ENCODE peak calls at places on chromosome 3, in ten cellular contexts. Q is psoas muscle; X is neural progenitor cell; E is CD8-positive, alpha-beta memory T cell; J is cardiac muscle cell; Y is stomach; R is CD8-positive, alpha-beta T cell; M is tibial artery; P is OCI-LY7; F is esophagus squamous epithelium. A is an unnamed sample. For H3K4me1, the result is how much of the 10 kb centered on the place peaks cover.

GRCh38 chr3:127486337-127486944 is 104.1 kb downstream of the TPRA1 start:
- DNase-seq in R (no peak), X (no peak), M (no peak), Q (no peak), E (no peak), P (no peak), Y (peak), F (no peak), J (no peak), A (peak)

GRCh38 chr3:100665230-100665629 is 44.1 kb upstream of the TFG start:
- DNase-seq in E (no peak), X (no peak), F (no peak), Q (no peak), J (peak), Y (no peak), M (no peak), P (no peak), R (no peak), A (no peak)

GRCh38 chr3:188594137-188594536 is 440.2 kb downstream of the LPP start:
- DNase-seq in Q (no peak), M (no peak), E (no peak), F (no peak), X (peak), P (no peak), J (peak), Y (no peak), R (no peak), A (no peak)

GRCh38 chr3:182118081-182118480 is 406.4 kb downstream of the SOX2 start:
- DNase-seq in E (no peak), J (no peak), X (no peak), Q (no peak), R (no peak), P (no peak), Y (no peak), M (no peak), F (no peak), A (no peak)

GRCh38 chr3:116940719-116941118 is 231.1 kb downstream of the TUSC7 start:
- DNase-seq in Q (no peak), X (no peak), Y (no peak), E (no peak), J (no peak), R (no peak), P (no peak), F (no peak), M (no peak), A (no peak)

GRCh38 chr3:178455264-178455663 is 81.0 kb upstream of the KCNMB2 start:
- DNase-seq in Y (no peak), F (no peak), Q (no peak), E (no peak), M (no peak), P (no peak), X (no peak), R (no peak), J (peak), A (no peak)

GRCh38 chr3:11592460-11593298 is 51.0 kb downstream of the VGLL4 start:
- DNase-seq in Q (no peak), J (no peak), M (no peak), X (no peak), R (no peak), F (no peak), E (no peak), Y (no peak), P (no peak), A (no peak)

GRCh38 chr3:32045091-32045964 is 61.1 kb upstream of the GPD1L start:
- DNase-seq in R (no peak), F (no peak), Y (peak), P (no peak), M (peak), Q (no peak), E (no peak), X (peak), J (peak), A (no peak)

GRCh38 chr3:16898595-16899395 is 14.0 kb downstream of the PLCL2 start:
- DNase-seq in E (no peak), P (no peak), F (no peak), Y (no peak), Q (no peak), R (no peak), X (no peak), M (no peak), J (no peak), A (no peak)

GRCh38 chr3:197366301-197367044 is 68.1 kb upstream of the DLG1 start:
- DNase-seq in J (no peak), Y (no peak), F (no peak), Q (no peak), R (no peak), X (no peak), E (no peak), P (no peak), M (no peak), A (no peak)

GRCh38 chr3:45321607-45322391 is 66.6 kb upstream of the LARS2 start:
- DNase-seq in E (no peak), M (no peak), J (no peak), F (no peak), R (no peak), P (no peak), Q (no peak), Y (no peak), X (no peak), A (no peak)

GRCh38 chr3:90099493-90099892 is 992.1 kb downstream of the EPHA3 start:
- DNase-seq in F (no peak), P (no peak), Q (no peak), X (no peak), R (no peak), J (no peak), Y (no peak), E (no peak), M (no peak), A (no peak)
- H3K4me1 ChIP-seq in F (under half), P (under half), Q (under half), X (under half), R (under half), J (under half), Y (under half), E (under half), M (under half), A (under half)

DNA sequence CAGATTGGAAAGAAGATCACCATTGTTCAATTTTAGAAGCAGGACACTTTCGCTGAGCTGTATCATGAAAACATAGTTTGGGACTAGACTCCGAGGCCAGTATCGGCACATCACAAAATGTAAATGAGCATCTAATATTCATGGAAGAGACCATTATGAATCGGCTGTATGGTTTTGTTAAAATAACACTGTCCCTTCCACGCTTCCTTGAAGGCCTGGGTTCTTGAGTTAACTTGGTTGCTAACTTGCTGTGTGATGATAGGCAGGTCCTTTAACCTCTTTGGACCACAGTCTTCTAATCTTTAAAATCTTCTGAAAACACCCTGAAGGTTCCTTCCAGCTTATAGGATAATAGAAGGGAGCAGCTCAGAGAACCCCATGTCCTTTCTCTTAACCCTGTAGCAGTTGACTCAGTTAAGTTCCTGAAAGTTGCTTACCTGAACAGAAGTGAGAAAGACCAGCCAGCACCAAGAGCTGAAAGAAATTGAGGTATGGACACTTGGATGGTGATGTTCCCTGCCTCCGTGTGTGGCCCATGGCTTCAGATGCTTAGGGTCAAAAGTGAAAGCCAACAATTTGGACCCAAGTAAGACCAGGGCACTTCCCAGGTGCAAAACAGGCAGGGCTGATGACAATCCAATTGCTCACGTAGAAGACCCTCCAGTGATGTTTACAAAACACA is 2.1 kb downstream of the CD80 start:
- DNase-seq in Q (no peak), R (no peak), X (no peak), P (no peak), F (no peak), E (no peak), M (no peak), Y (no peak), J (no peak), A (no peak)
- H3K4me3 ChIP-seq in Q (no peak), R (no peak), X (no peak), P (no peak), F (no peak), E (no peak), M (no peak), Y (no peak), J (no peak), A (no peak)

GRCh38 chr3:61960976-61961375 is 399.6 kb downstream of the PTPRG start:
- DNase-seq in F (no peak), Q (no peak), J (no peak), Y (no peak), E (no peak), P (no peak), M (no peak), X (no peak), R (no peak), A (no peak)

GRCh38 chr3:61954097-61954528 is 392.7 kb downstream of the PTPRG start:
- DNase-seq in R (no peak), X (no peak), F (no peak), Q (no peak), J (peak), Y (no peak), M (no peak), E (no peak), P (no peak), A (no peak)

GRCh38 chr3:61961882-61962281 is 400.5 kb downstream of the PTPRG start:
- DNase-seq in M (no peak), P (no peak), R (no peak), J (no peak), Q (no peak), F (no peak), X (no peak), Y (no peak), E (no peak), A (no peak)

GRCh38 chr3:61955483-61955882 is 394.1 kb downstream of the PTPRG start:
- DNase-seq in Y (no peak), R (no peak), Q (no peak), P (no peak), E (no peak), J (no peak), X (no peak), F (no peak), M (no peak), A (no peak)

DNA sequence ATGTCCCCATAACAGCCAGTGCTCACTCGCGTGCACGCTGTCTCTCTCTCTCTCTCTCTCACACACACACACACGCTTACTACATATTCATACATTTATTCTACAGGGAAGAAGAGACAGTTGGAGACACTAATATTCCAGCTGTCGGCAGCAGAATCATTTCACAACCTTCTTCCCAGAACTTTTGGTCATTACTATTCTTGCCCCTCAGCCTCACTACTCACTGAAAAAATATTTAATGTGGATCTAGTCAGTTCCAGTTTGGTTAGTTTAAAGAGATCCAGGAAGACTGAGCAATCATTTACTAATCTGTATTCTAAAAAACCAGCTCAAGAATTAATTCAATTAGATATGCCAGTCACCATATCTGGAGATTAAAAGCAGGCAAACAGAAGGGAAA is 394.9 kb downstream of the PTPRG start:
- DNase-seq in Y (no peak), P (no peak), J (peak), Q (no peak), E (no peak), F (no peak), X (no peak), M (no peak), R (no peak), A (no peak)
- H3K27ac ChIP-seq in Y (peak), P (no peak), J (no peak), Q (peak), E (no peak), F (no peak), X (no peak), M (peak), R (no peak), A (peak)

GRCh38 chr3:133491481-133492059 is 81.9 kb upstream of the CDV3 start:
- DNase-seq in F (no peak), M (no peak), Y (no peak), X (no peak), Q (no peak), J (no peak), P (no peak), R (no peak), E (no peak), A (no peak)

GRCh38 chr3:133488785-133489367 is 84.6 kb upstream of the CDV3 start:
- DNase-seq in J (peak), P (peak), F (no peak), Y (no peak), Q (no peak), M (no peak), R (no peak), X (peak), E (no peak), A (no peak)

GRCh38 chr3:133492159-133492860 is 81.2 kb upstream of the CDV3 start:
- DNase-seq in M (no peak), J (no peak), Y (no peak), R (no peak), E (no peak), X (no peak), F (no peak), P (peak), Q (no peak), A (no peak)

GRCh38 chr3:133489466-133490085 is 83.9 kb upstream of the CDV3 start:
- DNase-seq in X (no peak), M (no peak), J (no peak), Q (no peak), R (no peak), Y (no peak), F (no peak), P (no peak), E (no peak), A (no peak)

DNA sequence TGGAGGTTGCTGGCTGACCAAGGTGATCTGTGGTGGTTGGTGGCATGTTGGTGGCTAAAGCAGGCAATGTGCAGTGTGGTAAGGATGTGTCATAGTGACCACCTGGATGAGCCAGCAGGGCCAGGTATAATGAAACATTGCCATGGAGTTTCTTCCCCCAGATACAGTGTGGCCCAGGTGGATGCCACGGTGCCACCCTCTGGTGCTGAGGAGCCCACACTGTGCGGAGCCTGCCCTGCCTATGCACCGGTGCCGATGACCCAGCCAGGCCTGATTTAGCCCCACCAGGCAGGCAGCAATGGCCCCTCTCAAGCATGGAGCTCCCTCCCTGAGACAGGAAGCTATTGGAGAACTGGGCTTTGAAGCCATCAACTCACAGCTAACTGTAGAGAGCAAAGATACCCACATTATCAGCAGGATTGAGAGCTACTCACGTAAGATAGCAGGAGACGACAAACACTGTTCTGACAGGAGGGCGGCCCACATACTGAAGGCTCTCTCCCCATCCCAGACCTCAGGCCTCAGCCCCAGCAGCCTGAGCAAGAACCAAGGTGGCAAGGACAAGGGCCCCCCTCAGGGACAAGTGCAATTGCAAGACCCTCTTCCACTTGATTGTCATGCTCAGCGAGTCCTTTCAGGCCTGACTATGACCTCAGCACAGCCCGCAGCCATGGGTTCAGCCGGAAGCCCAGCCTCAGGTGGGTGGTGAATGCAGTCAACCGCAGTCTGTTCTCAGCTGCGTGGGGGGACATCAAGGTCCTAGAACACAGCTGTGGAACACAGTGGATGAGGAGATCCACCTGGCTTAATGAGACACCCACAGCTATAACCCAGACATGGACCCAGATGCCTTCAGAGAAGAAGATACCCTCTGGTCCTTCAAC is 82.8 kb upstream of the CDV3 start:
- DNase-seq in X (no peak), Q (no peak), E (no peak), M (no peak), R (peak), Y (no peak), F (no peak), P (peak), J (no peak), A (no peak)
- H3K4me1 ChIP-seq in X (under half), Q (under half), E (under half), M (under half), R (half or more), Y (under half), F (under half), P (half or more), J (under half), A (under half)

GRCh38 chr3:53493997-53494791 is at the start of gene CACNA1D:
- DNase-seq in R (no peak), J (peak), Q (no peak), P (no peak), X (peak), M (no peak), E (no peak), F (no peak), Y (peak), A (no peak)
- H3K4me3 ChIP-seq in R (no peak), J (peak), Q (peak), P (no peak), X (peak), M (peak), E (no peak), F (peak), Y (peak), A (peak)

GRCh38 chr3:14524311-14524711 is 15.8 kb downstream of the GRIP2 start:
- DNase-seq in J (no peak), M (no peak), Q (peak), R (no peak), Y (no peak), X (no peak), P (no peak), E (no peak), F (no peak), A (no peak)
- H3K27ac ChIP-seq in J (no peak), M (peak), Q (peak), R (no peak), Y (no peak), X (no peak), P (no peak), E (no peak), F (no peak), A (no peak)

GRCh38 chr3:71066849-71067261 is 516.7 kb downstream of the FOXP1 start:
- DNase-seq in R (peak), M (peak), Q (no peak), F (no peak), J (peak), P (peak), Y (no peak), X (peak), E (no peak), A (peak)

GRCh38 chr3:71072288-71072687 is 511.2 kb downstream of the FOXP1 start:
- DNase-seq in E (no peak), X (no peak), P (no peak), R (no peak), Y (no peak), J (no peak), F (no peak), M (no peak), Q (no peak), A (no peak)

GRCh38 chr3:71070497-71071465 is 512.7 kb downstream of the FOXP1 start:
- DNase-seq in M (no peak), R (no peak), J (no peak), P (no peak), Q (no peak), E (no peak), Y (no peak), X (no peak), F (no peak), A (no peak)

GRCh38 chr3:71067977-71068376 is 515.6 kb downstream of the FOXP1 start:
- DNase-seq in E (no peak), X (no peak), J (no peak), P (peak), Q (no peak), Y (no peak), F (no peak), M (no peak), R (no peak), A (no peak)

DNA sequence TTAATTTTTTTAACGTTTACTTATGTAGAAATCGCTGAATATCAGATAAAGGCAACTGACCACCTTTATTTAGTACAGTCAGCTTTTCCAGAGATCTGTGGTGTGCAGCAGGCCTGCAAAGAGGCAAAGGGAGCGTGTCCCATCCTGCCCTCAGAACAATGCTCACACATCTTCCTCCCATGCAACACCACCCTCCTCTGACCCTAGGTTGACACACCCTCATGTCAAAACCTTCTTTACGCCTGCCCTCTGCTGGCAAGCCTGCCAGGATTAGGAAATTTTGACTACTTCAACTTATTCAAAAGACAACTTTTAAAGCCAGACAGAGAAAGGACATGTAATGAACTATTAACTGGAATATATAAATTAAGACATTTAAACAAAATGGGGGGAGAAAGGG is 513.7 kb downstream of the FOXP1 start:
- DNase-seq in P (peak), E (peak), R (peak), X (peak), Y (peak), F (no peak), M (peak), Q (peak), J (peak), A (no peak)
- H3K4me1 ChIP-seq in P (under half), E (half or more), R (half or more), X (half or more), Y (under half), F (half or more), M (half or more), Q (under half), J (half or more), A (half or more)

GRCh38 chr3:186193534-186194450 is 84.9 kb upstream of the ETV5 start:
- DNase-seq in Y (no peak), M (no peak), X (peak), Q (no peak), E (no peak), R (no peak), F (no peak), P (no peak), J (peak), A (no peak)
- H3K4me3 ChIP-seq in Y (peak), M (peak), X (peak), Q (peak), E (no peak), R (no peak), F (peak), P (no peak), J (peak), A (peak)

DNA sequence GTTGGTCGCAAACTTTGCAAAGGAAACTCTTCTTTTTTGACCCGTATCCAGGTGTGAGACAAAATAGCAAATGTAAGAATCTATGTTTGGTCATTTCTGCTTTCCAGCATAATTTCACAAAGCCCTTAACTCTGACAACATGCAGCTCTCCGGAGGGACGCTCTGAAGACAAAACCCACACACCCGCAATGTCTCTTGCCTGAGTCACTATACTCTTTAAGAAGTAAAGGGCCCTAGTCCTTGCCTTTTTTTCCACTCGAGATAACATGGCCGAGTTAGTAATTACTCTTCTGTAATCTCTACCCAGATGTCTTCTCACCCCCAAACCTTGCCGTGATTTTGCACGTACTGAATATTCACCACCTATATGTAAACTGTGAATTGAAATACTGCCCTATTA is 115.7 kb upstream of the ADAMTS9 start:
- DNase-seq in F (no peak), E (no peak), Q (no peak), M (no peak), R (no peak), X (no peak), Y (no peak), P (no peak), J (peak), A (no peak)
- H3K27ac ChIP-seq in F (no peak), E (no peak), Q (no peak), M (no peak), R (no peak), X (no peak), Y (no peak), P (no peak), J (no peak), A (no peak)

A was measured in ascending aorta.